ENCODE peak calls at places on chromosomes 11 and 22, in seven cellular contexts. X, L, I, H, W, E and Y are unnamed samples.

GRCh38 chr11:120079750-120080610 is 57.9 kb downstream of the TRIM29 start:
- DNase-seq in X (no peak), L (no peak), I (no peak), H (peak), W (no peak), E (no peak), Y (no peak)

GRCh38 chr11:130428271-130428670 is at the start of gene ADAMTS8:
- DNase-seq in X (no peak), L (no peak), I (no peak), H (no peak), W (no peak), E (no peak), Y (no peak)

GRCh38 chr11:9748361-9748970 is 84.6 kb downstream of the SWAP70 start:
- DNase-seq in X (peak), L (no peak), I (peak), H (peak), W (peak), E (peak), Y (peak)

GRCh38 chr11:35305670-35306382 is 113.5 kb downstream of the SLC1A2 start:
- DNase-seq in X (peak), L (no peak), I (peak), H (peak), W (peak), E (no peak), Y (no peak)

GRCh38 chr22:31286360-31287255 is 5.7 kb downstream of the PIK3IP1 start:
- DNase-seq in X (no peak), L (no peak), I (no peak), H (peak), W (no peak), E (no peak), Y (no peak)

GRCh38 chr22:50705219-50705691 is 32.6 kb downstream of the SHANK3 start:
- DNase-seq in X (no peak), L (no peak), I (no peak), H (no peak), W (no peak), E (peak), Y (no peak)

GRCh38 chr11:123838659-123839058 is 32.5 kb upstream of the OR6M1 start:
- DNase-seq in X (peak), L (no peak), I (no peak), H (no peak), W (no peak), E (no peak), Y (no peak)

GRCh38 chr22:40285508-40285907 is 60.8 kb upstream of the ADSL start:
- DNase-seq in X (no peak), L (no peak), I (no peak), H (no peak), W (no peak), E (no peak), Y (no peak)

GRCh38 chr11:84264066-84264465 is 977.9 kb upstream of the CCDC90B start:
- DNase-seq in X (no peak), L (no peak), I (no peak), H (no peak), W (no peak), E (no peak), Y (no peak)

GRCh38 chr11:99325807-99326206 is 305.1 kb downstream of the CNTN5 start:
- DNase-seq in X (peak), L (no peak), I (peak), H (no peak), W (no peak), E (no peak), Y (no peak)

GRCh38 chr11:120186799-120187591 is 23.8 kb upstream of the OAF start:
- DNase-seq in X (peak), L (no peak), I (no peak), H (no peak), W (no peak), E (no peak), Y (no peak)

GRCh38 chr11:22928207-22928917 is 68.1 kb upstream of the CCDC179 start:
- DNase-seq in X (no peak), L (no peak), I (no peak), H (no peak), W (no peak), E (no peak), Y (no peak)

GRCh38 chr22:22474733-22475132 is 33.8 kb downstream of the ZNF280B start:
- DNase-seq in X (no peak), L (no peak), I (no peak), H (no peak), W (no peak), E (no peak), Y (no peak)

GRCh38 chr22:32477608-32478007 is 3.0 kb downstream of the FBXO7 start:
- DNase-seq in X (no peak), L (no peak), I (no peak), H (no peak), W (no peak), E (no peak), Y (no peak)

GRCh38 chr11:100675115-100675650 is 11.9 kb upstream of the ARHGAP42 start:
- DNase-seq in X (no peak), L (no peak), I (no peak), H (no peak), W (no peak), E (no peak), Y (no peak)

GRCh38 chr22:44755000-44755399 is 2.6 kb downstream of the ARHGAP8 start:
- DNase-seq in X (no peak), L (no peak), I (no peak), H (no peak), W (no peak), E (no peak), Y (no peak)

GRCh38 chr11:111586305-111586915 is 15.8 kb upstream of the SIK2 start:
- DNase-seq in X (peak), L (no peak), I (peak), H (peak), W (peak), E (no peak), Y (no peak)

GRCh38 chr11:2930705-2931415 is 1.6 kb upstream of the PHLDA2 start:
- DNase-seq in X (peak), L (peak), I (peak), H (peak), W (peak), E (no peak), Y (peak)